ENCODE peak calls at places on chromosomes 11 and 22, in four cellular contexts. B is upper lobe of left lung, F is progenitor cell of endocrine pancreas, D is endothelial cell. X is an unnamed sample.
A peak's percentile ranks its signal among the peaks of the same experiment; 100 is the strongest.

GRCh38 chr22:37254867-37255233 is 10.8 kb upstream of the RAC2 start:
- DNase-seq in B (no peak), F (no peak), D (no peak), X (no peak)

GRCh38 chr22:19514831-19515565 is 9.2 kb downstream of the CLDN5 start:
- DNase-seq in B (no peak), F (no peak), D (no peak), X (peak; percentile 57)

GRCh38 chr11:944711-945470 is 19.2 kb downstream of the AP2A2 start:
- DNase-seq in B (no peak), F (no peak), D (no peak), X (no peak)

GRCh38 chr11:14645985-14646900 is 2.6 kb downstream of the PDE3B start:
- DNase-seq in B (no peak), F (no peak), D (no peak), X (no peak)

GRCh38 chr11:125942771-125943428 is 2.9 kb upstream of the VSIG10L2 start:
- DNase-seq in B (no peak), F (no peak), D (no peak), X (no peak)

GRCh38 chr11:10878408-10879214 is 20.8 kb upstream of the ZBED5 start:
- DNase-seq in B (no peak), F (no peak), D (no peak), X (no peak)

GRCh38 chr22:37912171-37912570 is 6.1 kb downstream of the MICALL1 start:
- DNase-seq in B (no peak), F (no peak), D (no peak), X (no peak)

GRCh38 chr11:15291885-15292284 is 177.2 kb downstream of the INSC start:
- DNase-seq in B (no peak), F (no peak), D (no peak), X (no peak)

GRCh38 chr11:3109921-3110706 is 52.9 kb upstream of the CARS1 start:
- DNase-seq in B (peak; percentile 64), F (no peak), D (peak; percentile 51), X (no peak)

GRCh38 chr22:29503811-29504372 is 23.9 kb downstream of the NEFH start:
- DNase-seq in B (no peak), F (no peak), D (no peak), X (no peak)

DNA sequence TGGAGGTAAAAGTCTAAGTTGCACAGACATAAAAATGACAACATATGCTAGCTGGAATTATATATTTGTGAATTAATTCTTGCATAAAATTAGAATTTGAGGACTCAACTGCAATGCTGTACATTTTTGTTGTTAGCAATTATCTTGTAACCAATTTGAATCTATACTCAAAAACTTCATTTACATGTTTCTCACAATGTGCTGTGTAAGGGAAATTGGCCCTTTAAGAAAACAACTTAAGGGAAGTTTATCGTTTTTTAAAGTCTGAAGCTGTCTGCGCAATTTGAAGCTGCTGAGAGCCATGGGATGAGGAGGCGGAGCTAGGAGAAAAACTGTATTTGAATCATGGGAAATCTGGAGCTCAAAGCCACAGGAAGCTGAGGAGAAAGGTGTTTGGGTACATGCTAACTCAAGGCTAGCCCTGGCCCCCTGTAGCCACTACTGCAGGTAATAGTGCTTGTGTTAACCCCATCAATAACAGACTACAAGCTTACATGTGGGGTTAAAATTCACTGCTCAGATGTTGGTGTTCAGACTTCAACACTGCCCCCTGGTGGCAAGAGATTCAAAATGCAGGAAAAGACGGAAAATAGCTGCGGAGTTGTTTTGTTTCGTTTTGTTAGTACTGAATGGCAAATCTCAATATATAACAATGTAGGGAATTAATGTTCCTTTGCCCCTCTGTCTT is 126.1 kb downstream of the BRD1 start:
- DNase-seq in B (no peak), F (no peak), D (no peak), X (peak; percentile 25)
- TF ChIP-seq CTCF in B (peak; percentile 16), F (peak; percentile 50), D (peak; percentile 95), X (peak; percentile 73)

DNA sequence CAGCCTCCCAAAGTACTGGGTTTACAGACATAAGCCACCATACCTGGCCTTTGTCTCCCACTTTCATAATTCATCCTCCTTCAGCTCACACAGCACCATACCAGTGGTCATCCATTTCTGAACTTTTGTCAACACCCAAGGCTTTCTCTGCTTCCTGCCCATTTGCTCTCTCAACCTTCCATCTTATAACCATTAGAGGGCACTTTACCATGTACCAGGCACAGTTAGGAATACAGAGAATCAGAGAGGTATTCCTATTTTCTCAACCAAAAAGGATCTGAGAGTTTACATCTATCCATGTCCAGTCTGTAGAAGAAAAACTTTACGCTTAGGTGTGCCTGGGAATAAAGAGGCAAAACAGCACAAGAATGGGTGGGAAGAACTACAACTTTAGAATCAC is 397.6 kb downstream of the BUD13 start:
- DNase-seq in B (no peak), F (no peak), D (no peak), X (no peak)
- TF ChIP-seq CTCF in B (no peak), F (no peak), D (no peak), X (no peak)

DNA sequence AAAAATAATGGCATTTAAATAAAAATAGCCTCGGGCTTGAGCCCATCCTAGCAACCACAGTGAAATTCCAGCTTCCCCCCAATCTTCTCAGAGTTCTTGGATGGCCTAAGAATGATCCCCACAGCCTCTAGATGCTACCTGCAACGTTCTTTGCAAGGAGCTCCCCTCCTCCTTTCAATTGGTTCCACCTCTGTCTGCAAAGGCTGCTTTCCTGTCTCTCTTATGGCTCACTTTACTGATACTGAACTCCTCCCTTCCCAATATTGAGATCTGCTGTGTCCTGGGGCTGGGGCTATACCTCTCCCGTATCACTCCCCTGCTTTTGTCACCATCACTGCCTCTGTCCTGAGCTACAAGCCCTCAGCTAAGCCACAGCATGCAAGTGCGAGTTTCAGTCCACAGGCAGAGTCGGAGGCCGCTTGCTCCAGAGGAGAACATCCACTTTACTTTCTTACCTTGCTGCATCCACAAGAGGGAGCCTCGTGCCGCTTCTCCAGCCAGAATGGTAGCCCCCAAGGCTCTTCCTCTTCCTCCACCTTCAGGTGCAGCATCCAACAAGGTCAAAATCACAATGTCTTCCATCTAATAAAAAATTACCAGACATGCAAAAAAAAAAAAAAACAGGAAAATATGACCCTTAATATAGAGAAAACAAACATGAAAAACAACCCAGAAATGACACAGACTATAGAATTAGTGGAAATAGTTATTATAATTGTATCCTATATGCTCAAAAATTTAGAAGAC is 48.6 kb upstream of the TMEM45B start:
- DNase-seq in B (no peak), F (peak; percentile 28), D (peak; percentile 53), X (no peak)
- TF ChIP-seq CTCF in B (peak; percentile 28), F (peak; percentile 70), D (peak; percentile 39), X (peak; percentile 76)

GRCh38 chr22:24178502-24179440 is 2.5 kb upstream of the SUSD2 start:
- DNase-seq in B (peak; percentile 53), F (no peak), D (no peak), X (no peak)
- TF ChIP-seq CTCF in B (peak; percentile 8), F (peak; percentile 37), D (peak; percentile 19), X (peak; percentile 62)

GRCh38 chr22:48968201-48968959 is 859.3 kb downstream of the BRD1 start:
- DNase-seq in B (no peak), F (peak; percentile 50), D (peak; percentile 30), X (peak; percentile 63)
- TF ChIP-seq CTCF in B (peak; percentile 46), F (peak; percentile 80), D (peak; percentile 80), X (peak; percentile 67)

DNA sequence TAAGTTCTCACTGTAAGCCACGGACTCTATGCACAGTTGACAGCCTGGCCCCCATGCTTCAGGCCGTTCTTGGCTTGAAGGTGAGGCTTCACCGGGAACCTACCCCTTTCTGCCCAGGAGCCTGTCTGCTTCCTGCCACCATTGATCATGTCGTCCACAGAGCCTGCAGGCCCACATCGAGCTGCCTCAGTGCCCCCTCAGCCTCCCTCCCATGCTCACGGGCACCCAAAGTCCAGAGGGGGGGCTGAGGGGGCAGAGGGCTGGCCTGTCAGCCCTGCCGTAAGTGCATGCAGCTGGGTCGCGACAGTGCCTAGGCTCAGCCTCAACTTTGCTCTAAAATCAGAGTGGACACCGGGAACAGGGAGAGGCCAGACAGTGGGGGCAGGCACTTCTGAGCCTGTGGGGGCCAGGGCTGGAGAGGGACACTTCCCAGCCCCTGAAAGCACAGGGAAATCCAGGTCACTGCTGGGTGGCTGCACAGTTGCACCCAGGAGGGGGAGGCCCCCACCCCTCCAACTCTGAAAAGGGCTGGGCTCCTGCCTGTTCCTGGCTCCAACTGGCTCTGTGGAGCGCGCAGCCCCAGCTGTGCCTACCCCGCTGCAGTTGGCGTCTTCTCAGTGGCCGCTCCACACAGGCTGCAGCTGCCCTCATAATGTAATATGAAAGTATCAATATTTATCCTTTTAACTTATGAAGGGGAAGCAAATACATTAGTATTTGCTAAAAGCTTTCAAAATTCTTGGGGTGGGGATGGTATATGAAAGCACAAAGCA is 598.6 kb downstream of the DLG2 start:
- DNase-seq in B (peak; percentile 44), F (no peak), D (no peak), X (no peak)
- TF ChIP-seq CTCF in B (no peak), F (no peak), D (no peak), X (no peak)

DNA sequence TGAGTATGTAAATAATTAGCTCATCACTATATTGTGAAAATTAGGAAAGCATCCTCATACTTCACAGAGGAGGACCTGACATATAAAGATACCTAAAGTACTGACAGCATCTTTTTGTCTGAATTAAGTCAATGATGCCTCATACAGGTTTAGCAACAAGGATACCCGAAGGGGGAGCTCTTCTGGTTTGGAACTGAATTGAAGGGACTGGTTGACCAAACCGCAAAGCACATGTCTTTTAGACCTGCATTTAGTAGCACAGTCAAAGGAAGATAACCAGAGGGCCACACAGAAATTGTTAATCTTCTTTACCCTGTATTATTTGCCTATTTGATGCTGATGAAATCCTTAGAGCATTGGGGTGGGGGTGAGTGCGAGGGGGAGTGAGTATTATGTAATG is 12.9 kb upstream of the WT1 start:
- DNase-seq in B (no peak), F (no peak), D (peak; percentile 23), X (no peak)
- TF ChIP-seq CTCF in B (no peak), F (peak; percentile 48), D (no peak), X (peak; percentile 64)

GRCh38 chr22:50621491-50621880 is 6.5 kb downstream of the ARSA start:
- DNase-seq in B (no peak), F (no peak), D (no peak), X (no peak)

GRCh38 chr22:50620861-50621490 is 7.0 kb downstream of the ARSA start:
- DNase-seq in B (peak; percentile 39), F (no peak), D (no peak), X (no peak)

GRCh38 chr22:50621948-50622722 is 5.8 kb downstream of the ARSA start:
- DNase-seq in B (no peak), F (no peak), D (no peak), X (no peak)

GRCh38 chr22:50624347-50625130 is 3.4 kb downstream of the ARSA start:
- DNase-seq in B (no peak), F (no peak), D (no peak), X (no peak)

GRCh38 chr22:50622723-50623327 is 5.1 kb downstream of the ARSA start:
- DNase-seq in B (peak; percentile 54), F (no peak), D (no peak), X (no peak)
- TF ChIP-seq CTCF in B (no peak), F (no peak), D (no peak), X (no peak)

DNA sequence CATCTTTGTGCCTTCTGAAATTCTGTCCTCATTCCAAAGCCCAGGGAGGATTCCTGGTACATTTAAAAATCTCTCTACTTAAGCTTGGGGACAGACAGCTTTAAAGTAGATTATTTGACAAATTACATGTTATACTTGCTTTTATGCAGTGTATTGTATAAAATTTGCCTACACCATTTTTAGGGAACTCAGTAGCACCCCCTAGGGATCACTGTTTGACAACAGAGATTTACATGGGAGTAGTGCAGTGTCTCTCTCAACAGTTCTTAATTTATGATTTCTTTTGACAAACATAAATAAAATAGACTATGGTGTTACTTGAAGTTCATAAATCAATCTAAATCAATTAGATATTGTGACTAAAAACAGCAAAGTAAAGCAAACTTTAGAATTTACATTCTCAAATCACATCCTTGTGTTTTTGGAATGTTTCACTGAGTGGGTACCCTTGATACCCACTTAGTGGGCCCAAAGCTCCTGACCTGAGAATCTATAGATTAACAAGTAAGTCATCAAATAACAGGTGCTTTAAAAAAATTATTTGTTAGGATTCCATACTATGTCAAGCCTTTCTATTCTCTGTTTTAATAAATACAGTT is 428.8 kb downstream of the DYNC2H1 start:
- DNase-seq in B (no peak), F (no peak), D (peak; percentile 11), X (no peak)
- TF ChIP-seq CTCF in B (no peak), F (peak; percentile 52), D (peak; percentile 57), X (peak; percentile 69)

X was measured in type B pancreatic cell.